ENCODE peak calls at places on chromosomes 5 and 9, in eight cellular contexts. J is esophagus muscularis mucosa, K is upper lobe of left lung, U is fibroblast of mammary gland, M is HFF-Myc, G is tibial nerve, F is fibroblast of lung, E is AG09309. I is an unnamed sample.

GRCh38 chr5:150138551-150139265 is 16.9 kb downstream of the PDGFRB start:
- DNase-seq in J (no peak), K (peak), U (peak), M (no peak), G (peak), F (peak), E (no peak), I (no peak)

GRCh38 chr5:170411100-170411499 is 21.9 kb upstream of the KCNMB1 start:
- DNase-seq in J (no peak), K (no peak), U (no peak), M (no peak), G (no peak), F (no peak), E (no peak), I (no peak)

GRCh38 chr5:43804041-43804440 is 201.1 kb downstream of the NNT start:
- DNase-seq in J (no peak), K (no peak), U (no peak), M (no peak), G (no peak), F (no peak), E (no peak), I (no peak)

GRCh38 chr9:78325343-78325742 is 28.4 kb downstream of the PSAT1 start:
- DNase-seq in J (peak), K (no peak), U (peak), M (peak), G (no peak), F (peak), E (peak), I (no peak)

GRCh38 chr9:22103650-22104575 is 94.8 kb upstream of the CDKN2B start:
- DNase-seq in J (no peak), K (no peak), U (peak), M (no peak), G (no peak), F (peak), E (peak), I (no peak)

GRCh38 chr9:20353529-20353928 is 268.8 kb downstream of the MLLT3 start:
- DNase-seq in J (no peak), K (no peak), U (no peak), M (no peak), G (no peak), F (no peak), E (no peak), I (no peak)

GRCh38 chr5:124546643-124547042 is 199.8 kb downstream of the ZNF608 start:
- DNase-seq in J (peak), K (no peak), U (peak), M (peak), G (no peak), F (peak), E (no peak), I (no peak)

GRCh38 chr9:6780690-6781089 is 22.9 kb downstream of the KDM4C start:
- DNase-seq in J (no peak), K (no peak), U (no peak), M (no peak), G (no peak), F (peak), E (no peak), I (no peak)

GRCh38 chr9:93594041-93594756 is 17.8 kb downstream of the PHF2 start:
- DNase-seq in J (no peak), K (peak), U (no peak), M (no peak), G (no peak), F (no peak), E (no peak), I (no peak)

GRCh38 chr5:129716235-129717030 is 31.5 kb upstream of the MINAR2 start:
- DNase-seq in J (no peak), K (no peak), U (peak), M (no peak), G (no peak), F (peak), E (no peak), I (no peak)

GRCh38 chr9:135110416-135110815 is 22.9 kb downstream of the OLFM1 start:
- DNase-seq in J (no peak), K (no peak), U (no peak), M (no peak), G (no peak), F (no peak), E (no peak), I (no peak)

GRCh38 chr9:13550519-13550918 is 271.0 kb upstream of the MPDZ start:
- DNase-seq in J (no peak), K (no peak), U (no peak), M (no peak), G (no peak), F (no peak), E (no peak), I (no peak)
- TF ChIP-seq CTCF in J (no peak), K (no peak), U (no peak), M (no peak), G (no peak), F (no peak), E (no peak), I (no peak)

DNA sequence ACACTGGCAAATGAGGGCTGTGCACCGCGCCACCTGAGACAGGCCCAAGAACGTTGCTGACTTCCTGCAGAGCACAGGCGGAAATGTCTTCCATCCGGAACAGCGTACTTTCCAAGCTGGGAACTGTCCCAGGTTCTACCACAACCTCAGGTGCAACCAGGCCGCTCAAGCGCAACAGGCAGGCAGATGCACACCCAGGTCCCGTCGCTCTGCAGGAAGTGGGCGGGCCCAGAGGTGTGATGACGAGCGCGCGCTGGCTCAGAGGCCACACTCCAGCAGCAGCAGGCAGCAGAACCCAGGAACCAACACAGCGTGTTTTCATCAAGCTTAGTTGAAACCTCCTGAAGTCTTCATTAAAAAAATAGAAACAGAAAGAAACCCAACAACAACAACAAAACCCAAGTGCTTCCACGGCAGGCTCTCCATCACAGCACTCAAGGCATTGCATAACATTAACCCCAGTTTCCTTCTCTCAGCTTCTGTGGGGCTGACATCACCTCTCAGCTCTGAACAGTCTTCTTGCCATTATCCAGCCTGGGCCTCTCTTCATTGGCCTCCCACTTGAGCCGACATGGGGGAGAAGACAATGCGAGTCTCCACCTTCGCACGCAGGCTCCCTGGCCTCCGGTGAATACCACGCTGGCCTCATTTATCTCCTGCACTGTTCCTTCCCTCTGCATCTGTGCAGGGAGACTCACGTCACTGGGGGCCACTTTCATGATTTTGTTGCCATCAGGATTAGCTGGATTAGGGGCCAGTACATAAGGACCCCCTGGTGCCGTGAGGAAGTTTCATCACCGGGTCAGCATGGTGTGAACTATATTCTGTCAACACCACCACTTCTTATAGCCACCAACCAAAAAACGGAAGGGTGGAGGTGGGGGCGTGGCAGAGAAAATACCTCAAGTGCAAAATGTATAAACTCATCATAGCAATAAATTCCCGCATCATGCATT is 22.1 kb downstream of the PTCH1 start:
- DNase-seq in J (no peak), K (peak), U (no peak), M (no peak), G (no peak), F (peak), E (no peak), I (no peak)
- H3K4me3 ChIP-seq in J (no peak), K (peak), U (no peak), M (no peak), G (no peak), F (no peak), E (no peak), I (no peak)

GRCh38 chr5:141223112-141223783 is at the start of gene PCDHB14:
- DNase-seq in J (no peak), K (no peak), U (peak), M (no peak), G (no peak), F (peak), E (peak), I (no peak)
- TF ChIP-seq CTCF in J (no peak), K (no peak), U (no peak), M (no peak), G (no peak), F (no peak), E (peak), I (peak)

DNA sequence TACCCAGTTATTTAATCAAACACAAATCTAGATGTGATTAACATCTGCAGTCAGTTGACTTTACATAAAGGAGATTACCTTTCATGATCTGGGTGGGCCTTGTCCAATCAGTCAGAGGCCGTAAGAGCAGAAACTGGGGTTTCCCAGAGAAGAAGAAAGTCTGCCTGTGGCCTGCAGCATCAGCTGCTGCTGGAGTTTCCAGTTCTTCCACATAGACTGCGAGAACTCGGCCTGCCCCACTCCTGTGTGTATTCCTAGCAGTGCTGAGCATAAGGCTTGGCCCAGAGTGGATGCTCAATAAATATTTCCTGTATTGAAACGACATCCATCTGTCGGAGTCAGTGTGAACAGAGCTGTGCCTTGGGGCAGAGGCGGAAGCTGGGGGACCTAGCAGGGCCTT is 75.9 kb upstream of the CXCL14 start:
- DNase-seq in J (peak), K (no peak), U (no peak), M (no peak), G (peak), F (no peak), E (no peak), I (no peak)
- H3K4me3 ChIP-seq in J (no peak), K (no peak), U (no peak), M (no peak), G (no peak), F (no peak), E (no peak), I (no peak)

GRCh38 chr5:9099681-9100080 is 446.2 kb downstream of the SEMA5A start:
- DNase-seq in J (no peak), K (no peak), U (no peak), M (no peak), G (no peak), F (no peak), E (no peak), I (no peak)
- TF ChIP-seq CTCF in J (no peak), K (no peak), U (no peak), M (no peak), G (no peak), F (no peak), E (no peak), I (peak)

GRCh38 chr9:101705135-101705661 is 33.2 kb downstream of the GRIN3A start:
- DNase-seq in J (no peak), K (no peak), U (peak), M (no peak), G (peak), F (no peak), E (no peak), I (no peak)
- H3K4me3 ChIP-seq in J (peak), K (peak), U (peak), M (no peak), G (peak), F (no peak), E (no peak), I (no peak)

GRCh38 chr5:87211676-87212075 is 56.0 kb upstream of the RASA1 start:
- DNase-seq in J (no peak), K (no peak), U (no peak), M (no peak), G (no peak), F (no peak), E (no peak), I (no peak)

GRCh38 chr5:87210743-87211142 is 56.9 kb upstream of the RASA1 start:
- DNase-seq in J (no peak), K (no peak), U (no peak), M (no peak), G (no peak), F (no peak), E (no peak), I (no peak)

GRCh38 chr5:87210076-87210475 is 57.6 kb upstream of the RASA1 start:
- DNase-seq in J (no peak), K (no peak), U (no peak), M (no peak), G (no peak), F (peak), E (no peak), I (no peak)
- TF ChIP-seq CTCF in J (no peak), K (no peak), U (no peak), M (no peak), G (no peak), F (no peak), E (no peak), I (no peak)

I was measured in RWPE2.